ENCODE peak calls at places on chromosomes 4 and X, in six cellular contexts. W is HepG2, M is HCT116, S is SK-N-SH, B is K562, T is H1. K is an unnamed sample.

GRCh38 chr4:98662619-98663225 is 4.3 kb upstream of the TSPAN5 start:
- DNase-seq in W (no peak), M (no peak), S (no peak), B (no peak), T (no peak), K (no peak)

GRCh38 chrX:113644426-113644825 is 803.8 kb upstream of the AMOT start:
- DNase-seq in W (no peak), M (no peak), S (no peak), B (no peak), T (no peak), K (no peak)

GRCh38 chr4:146338512-146338911 is 124.2 kb downstream of the REELD1 start:
- DNase-seq in W (no peak), M (no peak), S (no peak), B (no peak), T (no peak), K (no peak)

GRCh38 chr4:91222019-91222418 is 1081.7 kb upstream of the GRID2 start:
- DNase-seq in W (no peak), M (no peak), S (no peak), B (no peak), T (no peak), K (no peak)

GRCh38 chrX:103405009-103405333 is 28.6 kb downstream of the BEX3 start:
- DNase-seq in W (no peak), M (no peak), S (no peak), B (no peak), T (no peak), K (no peak)

GRCh38 chrX:24676403-24677024 is 17.2 kb upstream of the POLA1 start:
- DNase-seq in W (no peak), M (no peak), S (peak; percentile 38), B (peak; percentile 18), T (no peak), K (peak; percentile 10)

GRCh38 chrX:74931214-74931613 is 6.0 kb upstream of the NEXMIF start:
- DNase-seq in W (no peak), M (no peak), S (no peak), B (no peak), T (no peak), K (no peak)

GRCh38 chr4:155342142-155342541 is 34.6 kb downstream of the MAP9 start:
- DNase-seq in W (no peak), M (no peak), S (no peak), B (no peak), T (no peak), K (no peak)

GRCh38 chr4:1234811-1235292 is 14.1 kb downstream of the CTBP1 start:
- DNase-seq in W (no peak), M (no peak), S (no peak), B (no peak), T (no peak), K (no peak)

GRCh38 chrX:103607385-103608304 is at the start of gene TCEAL3:
- DNase-seq in W (no peak), M (no peak), S (peak; percentile 81), B (no peak), T (no peak), K (no peak)

GRCh38 chr4:86967798-86968197 is 33.0 kb downstream of the AFF1 start:
- DNase-seq in W (no peak), M (no peak), S (no peak), B (no peak), T (no peak), K (no peak)

GRCh38 chr4:55758081-55758480 is 61.5 kb upstream of the EXOC1L start:
- DNase-seq in W (no peak), M (no peak), S (no peak), B (no peak), T (no peak), K (no peak)

GRCh38 chrX:13101439-13102139 is 57.2 kb upstream of the FAM9C start:
- DNase-seq in W (no peak), M (peak; percentile 73), S (no peak), B (peak; percentile 73), T (no peak), K (no peak)

GRCh38 chr4:58809366-58809765 is 1699.2 kb upstream of the IGFBP7 start:
- DNase-seq in W (no peak), M (no peak), S (no peak), B (no peak), T (no peak), K (no peak)

GRCh38 chr4:54855221-54855854 is 197.6 kb downstream of the KIT start:
- DNase-seq in W (no peak), M (no peak), S (peak; percentile 12), B (no peak), T (no peak), K (no peak)

GRCh38 chrX:9342581-9343051 is 122.2 kb upstream of the TBL1X start:
- DNase-seq in W (peak; percentile 29), M (peak; percentile 71), S (peak; percentile 90), B (peak; percentile 90), T (peak; percentile 46), K (peak; percentile 93)

GRCh38 chr4:74501579-74501978 is 56.6 kb downstream of the AREG start:
- DNase-seq in W (no peak), M (no peak), S (no peak), B (no peak), T (no peak), K (no peak)

GRCh38 chrX:23228950-23229448 is 105.7 kb upstream of the PTCHD1 start:
- DNase-seq in W (no peak), M (no peak), S (no peak), B (no peak), T (no peak), K (no peak)

GRCh38 chrX:1899841-1900240 is 285.0 kb downstream of the ASMT start:
- DNase-seq in W (no peak), M (no peak), S (no peak), B (no peak), T (no peak), K (no peak)

GRCh38 chr4:80619070-80619674 is 283.6 kb downstream of the CFAP299 start:
- DNase-seq in W (peak; percentile 3), M (peak; percentile 15), S (no peak), B (no peak), T (no peak), K (no peak)

GRCh38 chr4:143224255-143224654 is 39.5 kb downstream of the USP38 start:
- DNase-seq in W (no peak), M (no peak), S (no peak), B (no peak), T (no peak), K (no peak)

GRCh38 chr4:48967626-48968025 is 18.4 kb upstream of the CWH43 start:
- DNase-seq in W (no peak), M (no peak), S (no peak), B (no peak), T (no peak), K (no peak)

GRCh38 chr4:56757270-56757746 is 64.2 kb downstream of the SPINK2 start:
- DNase-seq in W (no peak), M (no peak), S (no peak), B (no peak), T (no peak), K (no peak)

GRCh38 chrX:40938418-40938817 is 146.8 kb upstream of the USP9X start:
- DNase-seq in W (no peak), M (no peak), S (no peak), B (no peak), T (no peak), K (no peak)

GRCh38 chr4:52212751-52213150 is 161.6 kb downstream of the SPATA18 start:
- DNase-seq in W (no peak), M (no peak), S (peak; percentile 18), B (no peak), T (no peak), K (no peak)

GRCh38 chrX:109776432-109776831 is 43.4 kb upstream of the ACSL4 start:
- DNase-seq in W (no peak), M (no peak), S (no peak), B (no peak), T (no peak), K (no peak)

GRCh38 chr4:38867478-38868054 is at the start of gene FAM114A1:
- DNase-seq in W (peak; percentile 51), M (no peak), S (peak; percentile 94), B (peak; percentile 94), T (no peak), K (peak; percentile 64)

DNA sequence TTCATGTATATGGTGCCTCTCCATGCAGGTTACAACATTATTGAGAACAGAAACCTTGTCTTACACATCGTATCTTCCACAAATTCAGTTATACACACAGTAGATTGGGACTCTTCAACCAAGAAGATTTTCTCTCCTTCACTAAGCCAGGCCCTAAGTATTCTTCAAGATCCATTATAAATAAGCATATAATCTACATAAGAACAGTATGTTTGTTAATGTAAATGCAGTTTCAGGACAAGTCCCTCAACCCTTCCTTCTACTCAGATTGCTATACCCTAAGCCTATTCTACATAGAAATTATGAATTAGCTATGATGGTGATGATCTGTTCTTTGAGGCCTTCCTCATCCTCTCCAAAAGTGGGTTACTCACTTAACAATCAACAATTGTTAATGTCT is 41.2 kb downstream of the COL4A6 start:
- DNase-seq in W (no peak), M (no peak), S (no peak), B (no peak), T (no peak), K (no peak)
- TF ChIP-seq JUND in W (no peak), M (no peak), S (no peak), B (no peak), T (no peak), K (no peak)

GRCh38 chrX:141439651-141440050 is 144.9 kb downstream of the SPANXA1 start:
- DNase-seq in W (no peak), M (no peak), S (no peak), B (no peak), T (no peak), K (no peak)
- TF ChIP-seq JUND in W (no peak), M (no peak), S (no peak), B (no peak), T (no peak), K (no peak)

GRCh38 chr4:182062936-182063335 is 180.3 kb upstream of the TENM3 start:
- DNase-seq in W (no peak), M (no peak), S (no peak), B (peak; percentile 7), T (no peak), K (no peak)
- TF ChIP-seq JUND in W (no peak), M (no peak), S (peak; percentile 79), B (no peak), T (no peak), K (no peak)

GRCh38 chr4:152633118-152633517 is 46.7 kb downstream of the TMEM154 start:
- DNase-seq in W (no peak), M (no peak), S (peak; percentile 32), B (no peak), T (no peak), K (no peak)
- TF ChIP-seq JUND in W (no peak), M (no peak), S (no peak), B (no peak), T (no peak), K (no peak)

K was measured in T47D.